ENCODE peak calls at places on chromosomes 13 and 19, in six cellular contexts. G is K562, H is GM23338, Y is spleen, V is suprapubic skin, M is prostate gland. A is an unnamed sample.

GRCh38 chr13:32225494-32225931 is 89.7 kb downstream of the ZAR1L start:
- DNase-seq in V (no peak), Y (no peak), M (no peak), G (no peak), H (peak), A (no peak)

GRCh38 chr19:46859637-46860124 is 1.1 kb upstream of the ARHGAP35 start:
- DNase-seq in G (peak), Y (no peak), H (no peak), M (no peak), V (peak), A (peak)

GRCh38 chr13:77779461-77780272 is 82.2 kb downstream of the SLAIN1 start:
- DNase-seq in Y (no peak), V (no peak), M (peak), H (peak), G (peak), A (no peak)

GRCh38 chr13:44936246-44936645 is 53.0 kb downstream of the NUFIP1 start:
- DNase-seq in M (no peak), G (no peak), V (no peak), H (no peak), Y (no peak), A (no peak)

GRCh38 chr13:48973845-48974431 is 1.8 kb upstream of the FNDC3A start:
- DNase-seq in M (no peak), H (no peak), V (no peak), G (no peak), Y (no peak), A (no peak)

GRCh38 chr13:29961036-29961685 is 110.7 kb upstream of the UBL3 start:
- DNase-seq in H (no peak), G (no peak), Y (no peak), V (no peak), M (no peak), A (no peak)

GRCh38 chr19:38676023-38676877 is 28.8 kb downstream of the ACTN4 start:
- DNase-seq in M (no peak), Y (peak), H (no peak), V (no peak), G (peak), A (no peak)

GRCh38 chr19:52034051-52034728 is 6.0 kb upstream of the ZNF614 start:
- DNase-seq in V (no peak), Y (no peak), G (no peak), H (no peak), M (no peak), A (no peak)

GRCh38 chr13:107025991-107026390 is 458.1 kb upstream of the ARGLU1 start:
- DNase-seq in H (no peak), Y (no peak), V (no peak), M (peak), G (no peak), A (peak)

GRCh38 chr13:30112602-30113435 is 194.5 kb downstream of the KATNAL1 start:
- DNase-seq in Y (peak), V (peak), M (peak), H (peak), G (peak), A (peak)

GRCh38 chr19:42113641-42114348 is 18.5 kb downstream of the POU2F2 start:
- DNase-seq in G (no peak), Y (peak), H (peak), M (no peak), V (no peak), A (no peak)

GRCh38 chr13:23504188-23504587 is 66.0 kb upstream of the TNFRSF19 start:
- DNase-seq in M (no peak), G (no peak), H (no peak), Y (no peak), V (no peak), A (no peak)

GRCh38 chr19:55697698-55698097 is 22.7 kb downstream of the EPN1 start:
- DNase-seq in M (no peak), V (no peak), G (no peak), Y (peak), H (no peak), A (no peak)

GRCh38 chr19:38989066-38989605 is 13.6 kb upstream of the FBXO17 start:
- DNase-seq in M (no peak), H (peak), V (no peak), G (peak), Y (no peak), A (no peak)

GRCh38 chr19:46610413-46610775 is 9.3 kb downstream of the CALM3 start:
- DNase-seq in H (no peak), V (no peak), M (no peak), Y (peak), G (no peak), A (no peak)

GRCh38 chr19:5805465-5806132 is 732 bp downstream of the NRTN start:
- DNase-seq in V (no peak), H (peak), M (peak), G (peak), Y (peak), A (peak)

GRCh38 chr13:77720988-77721387 is 23.5 kb downstream of the SLAIN1 start:
- DNase-seq in V (no peak), H (no peak), G (no peak), M (no peak), Y (no peak), A (no peak)

GRCh38 chr13:95247857-95248256 is 53.4 kb downstream of the ABCC4 start:
- DNase-seq in M (no peak), G (peak), H (no peak), V (no peak), Y (no peak), A (no peak)

GRCh38 chr13:90542959-90543358 is 804.5 kb upstream of the MIR17HG start:
- DNase-seq in H (no peak), Y (no peak), M (no peak), V (no peak), G (no peak), A (no peak)

GRCh38 chr13:90551253-90551652 is 796.2 kb upstream of the MIR17HG start:
- DNase-seq in H (no peak), Y (no peak), V (no peak), G (no peak), M (no peak), A (no peak)

GRCh38 chr13:90541346-90541745 is 806.1 kb upstream of the MIR17HG start:
- DNase-seq in Y (no peak), V (no peak), M (no peak), H (no peak), G (no peak), A (no peak)

GRCh38 chr13:90547272-90547790 is 800.2 kb upstream of the MIR17HG start:
- DNase-seq in V (no peak), Y (no peak), G (no peak), M (no peak), H (no peak), A (no peak)

GRCh38 chr13:90545070-90545840 is 802.2 kb upstream of the MIR17HG start:
- DNase-seq in M (no peak), V (no peak), H (no peak), Y (no peak), G (no peak), A (no peak)
- TF ChIP-seq POLR2AphosphoS5 in M (no peak), V (no peak), H (no peak), Y (no peak), G (no peak), A (no peak)

GRCh38 chr13:21924958-21925357 is 254.1 kb downstream of the FGF9 start:
- DNase-seq in V (no peak), M (no peak), Y (no peak), H (no peak), G (no peak), A (no peak)

GRCh38 chr13:21925720-21926119 is 254.8 kb downstream of the FGF9 start:
- DNase-seq in G (no peak), H (peak), Y (no peak), M (no peak), V (no peak), A (no peak)

GRCh38 chr13:21934309-21934708 is 263.4 kb downstream of the FGF9 start:
- DNase-seq in V (no peak), Y (no peak), H (no peak), M (peak), G (no peak), A (peak)

GRCh38 chr13:21933001-21933400 is 262.1 kb downstream of the FGF9 start:
- DNase-seq in V (no peak), Y (no peak), G (no peak), H (no peak), M (no peak), A (no peak)

DNA sequence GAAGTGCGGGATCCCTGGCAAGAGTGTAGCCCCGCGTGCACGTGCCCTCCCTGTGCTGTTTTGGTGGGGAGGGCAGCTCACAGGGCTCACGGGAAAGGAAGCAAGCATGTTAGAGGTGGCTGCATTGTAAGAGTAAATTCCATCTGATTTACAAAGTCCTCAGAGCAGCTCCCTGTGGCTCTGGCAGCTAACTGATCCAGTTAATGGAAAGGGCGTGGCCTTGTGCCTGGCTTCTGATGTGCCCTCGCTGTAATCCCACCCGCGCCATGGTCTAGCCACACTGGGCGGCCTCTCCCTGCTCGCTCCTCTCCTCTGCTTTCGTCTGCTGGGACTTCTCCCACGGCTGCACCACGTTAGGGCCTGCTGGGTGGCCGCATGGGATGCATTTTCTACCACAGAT is 258.5 kb downstream of the FGF9 start:
- DNase-seq in H (peak), M (no peak), Y (no peak), G (no peak), V (no peak), A (no peak)
- H3K27ac ChIP-seq in H (no peak), M (no peak), Y (no peak), G (no peak), V (no peak), A (no peak)

DNA sequence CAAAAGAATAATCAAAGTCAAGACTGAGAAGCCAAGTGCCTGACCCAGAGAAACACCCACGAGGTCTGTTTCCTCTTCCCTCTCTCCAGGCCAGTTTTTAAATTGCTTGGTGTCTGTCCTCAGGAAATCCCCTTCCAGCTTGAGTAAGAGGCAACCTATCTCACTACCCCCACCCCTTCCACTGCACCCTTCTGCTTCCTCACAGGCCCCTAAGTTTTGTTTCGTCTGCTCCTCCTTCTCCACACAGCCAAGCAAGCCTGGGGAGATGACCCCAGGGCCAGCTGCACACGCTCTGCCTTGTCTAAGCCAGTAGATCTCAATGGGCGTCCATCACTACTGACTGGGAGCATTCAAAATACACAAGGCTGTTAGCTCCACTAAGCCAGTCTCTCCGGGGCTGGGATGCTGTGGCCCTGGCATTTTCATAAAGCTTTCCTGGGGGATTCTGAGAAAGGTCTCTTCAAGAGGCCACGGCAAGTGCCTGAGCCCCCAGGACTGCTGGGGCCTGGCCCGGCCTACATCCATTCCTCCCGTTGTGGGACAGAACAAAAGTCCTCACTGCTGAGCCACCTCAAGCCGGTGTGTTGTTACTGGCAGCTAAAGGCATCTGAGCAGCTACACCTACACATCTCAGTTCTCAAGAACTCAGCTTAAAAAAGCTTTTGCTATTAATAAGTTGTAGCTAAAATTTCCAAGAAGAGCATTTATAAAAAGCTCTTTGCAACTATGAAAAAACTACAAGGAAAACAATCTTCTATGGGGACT is 14.9 kb upstream of the IL4I1 start:
- DNase-seq in G (no peak), M (no peak), H (no peak), V (no peak), Y (no peak), A (no peak)
- TF ChIP-seq POLR2AphosphoS5 in G (no peak), M (no peak), H (no peak), V (no peak), Y (no peak), A (no peak)

GRCh38 chr19:8391274-8392016 is 1.3 kb downstream of the RAB11B start:
- DNase-seq in G (no peak), Y (peak), H (no peak), M (no peak), V (peak), A (no peak)
- H3K27ac ChIP-seq in G (peak), Y (peak), H (peak), M (peak), V (peak), A (peak)

DNA sequence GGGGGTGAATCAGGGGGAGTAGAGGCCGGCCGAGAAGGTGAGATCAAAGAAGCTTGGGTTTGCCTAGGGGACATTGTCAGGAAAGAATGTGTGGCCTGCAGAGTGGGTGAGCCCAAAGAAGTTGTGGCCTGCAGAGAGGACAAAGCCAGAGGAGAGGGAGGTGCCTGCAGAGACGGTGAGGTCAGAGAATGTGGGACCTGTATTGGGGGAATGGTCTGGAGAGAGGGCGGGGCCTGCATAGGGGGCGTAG is 3.0 kb downstream of the PRR36 start:
- DNase-seq in M (no peak), G (no peak), Y (no peak), H (peak), V (no peak), A (no peak)
- TF ChIP-seq POLR2AphosphoS5 in M (no peak), G (no peak), Y (no peak), H (no peak), V (no peak), A (no peak)